ENCODE peak calls at places on chromosomes 11 and 22, in eight cellular contexts. L is amygdala; G is Caki2; M is suprapubic skin; Q is ACHN; J is non-pigmented ciliary epithelial cell; Z is right lobe of liver; T is stimulated activated CD4-positive, alpha-beta T cell treated with anti-CD3 and anti-CD28 coated beads, Interleukin-1b, Interleukin-23, amount 100 ng/mL, for 1 hour. B is an unnamed sample.

GRCh38 chr11:39412117-39412516 is 2047.3 kb downstream of the LRRC4C start:
- DNase-seq in J (no peak), Q (no peak), G (no peak), L (no peak), M (no peak), Z (no peak), T (no peak), B (no peak)

GRCh38 chr11:36214484-36214883 is 74.7 kb downstream of the COMMD9 start:
- DNase-seq in Q (no peak), T (no peak), J (no peak), G (no peak), Z (no peak), L (no peak), M (no peak), B (no peak)

GRCh38 chr11:66607126-66607834 is 9.2 kb upstream of the RBM14 start:
- DNase-seq in T (no peak), M (peak; percentile 86), Q (peak; percentile 49), G (peak; percentile 65), L (no peak), J (no peak), Z (peak; percentile 95), B (no peak)

GRCh38 chr22:39236321-39237275 is 8.2 kb downstream of the PDGFB start:
- DNase-seq in Q (no peak), G (no peak), T (no peak), L (no peak), J (no peak), Z (no peak), M (no peak), B (no peak)

GRCh38 chr11:10375280-10376048 is 70.6 kb downstream of the ADM start:
- DNase-seq in M (no peak), G (no peak), Q (no peak), T (no peak), Z (no peak), L (no peak), J (no peak), B (no peak)

GRCh38 chr22:22060200-22061084 is 77.9 kb upstream of the TOP3B start:
- DNase-seq in J (no peak), Z (peak; percentile 74), M (no peak), T (no peak), G (peak; percentile 26), L (no peak), Q (peak; percentile 51), B (no peak)

GRCh38 chr22:31940506-31940905 is 3.8 kb upstream of the YWHAH start:
- DNase-seq in L (no peak), Q (no peak), M (no peak), J (no peak), Z (peak; percentile 6), T (no peak), G (no peak), B (no peak)

GRCh38 chr11:15275141-15275540 is 160.4 kb downstream of the INSC start:
- DNase-seq in J (no peak), M (no peak), L (no peak), T (no peak), Z (no peak), Q (no peak), G (no peak), B (no peak)

GRCh38 chr11:130672911-130673310 is 224.5 kb downstream of the ADAMTS15 start:
- DNase-seq in J (no peak), M (no peak), G (peak; percentile 20), Q (peak; percentile 6), T (no peak), Z (no peak), L (no peak), B (peak; percentile 85)

GRCh38 chr11:134068829-134069425 is at the start of gene JAM3:
- DNase-seq in G (no peak), L (peak; percentile 93), Z (peak; percentile 89), J (peak; percentile 60), M (peak; percentile 91), Q (peak; percentile 75), T (peak; percentile 95), B (peak; percentile 83)

GRCh38 chr11:118224512-118225180 is at the start of gene JAML:
- DNase-seq in L (no peak), M (no peak), Z (no peak), G (no peak), T (no peak), Q (no peak), J (no peak), B (no peak)

GRCh38 chr11:10655227-10655626 is 38.3 kb downstream of the IRAG1 start:
- DNase-seq in T (no peak), Q (no peak), Z (no peak), L (no peak), M (no peak), G (no peak), J (no peak), B (no peak)

GRCh38 chr22:45284705-45285305 is at the start of gene UPK3A:
- DNase-seq in T (no peak), G (peak; percentile 70), L (no peak), M (no peak), Q (peak; percentile 70), J (no peak), Z (peak; percentile 85), B (peak; percentile 1)

GRCh38 chr11:47056261-47056915 is 119.8 kb downstream of the CSTPP1 start:
- DNase-seq in J (peak; percentile 54), Z (no peak), Q (no peak), G (no peak), M (no peak), L (no peak), T (no peak), B (no peak)

GRCh38 chr11:5603326-5603725 is 6.9 kb downstream of the TRIM6 start:
- DNase-seq in L (no peak), T (no peak), Z (no peak), Q (no peak), G (no peak), M (no peak), J (no peak), B (no peak)

GRCh38 chr11:30128269-30128932 is 102.4 kb upstream of the FSHB start:
- DNase-seq in L (no peak), G (no peak), J (no peak), M (no peak), Q (peak; percentile 43), Z (no peak), T (no peak), B (peak; percentile 46)

GRCh38 chr22:41648431-41648830 is 27.3 kb downstream of the XRCC6 start:
- DNase-seq in Q (no peak), L (no peak), G (no peak), Z (no peak), J (no peak), T (no peak), M (no peak), B (no peak)

GRCh38 chr11:67285541-67286498 is 3.3 kb upstream of the ANKRD13D start:
- DNase-seq in L (no peak), Z (peak; percentile 62), M (no peak), G (no peak), Q (no peak), J (no peak), T (no peak), B (no peak)

GRCh38 chr22:38704568-38705234 is 1.0 kb upstream of the GTPBP1 start:
- DNase-seq in T (no peak), M (no peak), J (no peak), Q (no peak), L (no peak), G (no peak), Z (no peak), B (no peak)

GRCh38 chr11:112797653-112798293 is 163.4 kb upstream of the NCAM1 start:
- DNase-seq in G (peak; percentile 71), J (no peak), M (no peak), Z (no peak), T (no peak), Q (no peak), L (peak; percentile 40), B (peak; percentile 21)

GRCh38 chr11:130937051-130937450 is 20.8 kb upstream of the SNX19 start:
- DNase-seq in M (no peak), J (no peak), T (no peak), G (no peak), Q (no peak), Z (no peak), L (no peak), B (no peak)

GRCh38 chr11:3111919-3112690 is 53.0 kb downstream of the OSBPL5 start:
- DNase-seq in M (no peak), T (no peak), G (no peak), Z (no peak), Q (no peak), L (no peak), J (no peak), B (no peak)

GRCh38 chr11:69801513-69802335 is 17.5 kb downstream of the FGF3 start:
- DNase-seq in Z (no peak), J (no peak), Q (peak; percentile 9), T (no peak), G (peak; percentile 5), M (no peak), L (no peak), B (no peak)

GRCh38 chr11:69887841-69888670 is 68.8 kb upstream of the FGF3 start:
- DNase-seq in G (no peak), M (no peak), T (no peak), Q (no peak), L (no peak), Z (no peak), J (no peak), B (no peak)

GRCh38 chr11:27241316-27242122 is 121.5 kb downstream of the CCDC34 start:
- DNase-seq in J (no peak), M (no peak), G (peak; percentile 61), T (no peak), Q (peak; percentile 9), L (no peak), Z (no peak), B (peak; percentile 78)

GRCh38 chr22:49024775-49025440 is 802.8 kb downstream of the BRD1 start:
- DNase-seq in Z (peak; percentile 39), J (no peak), L (no peak), Q (no peak), T (no peak), M (no peak), G (no peak), B (no peak)

GRCh38 chr11:76208829-76209670 is 2.7 kb upstream of the WNT11 start:
- DNase-seq in Z (peak; percentile 91), M (peak; percentile 93), J (no peak), Q (peak; percentile 58), L (no peak), G (peak; percentile 56), T (peak; percentile 64), B (no peak)

GRCh38 chr11:19673924-19674390 is 38.7 kb upstream of the NAV2 start:
- DNase-seq in Q (no peak), J (no peak), L (no peak), Z (no peak), M (peak; percentile 84), G (no peak), T (no peak), B (no peak)

B was measured in kidney glomerular epithelial cell.